ENCODE peak calls at places on chromosomes 2 and 18, in six cellular contexts. F, B, Y, N, G and V are unnamed samples.
A peak's percentile ranks its signal among the peaks of the same experiment; 100 is the strongest.

GRCh38 chr2:152594792-152595191 is 122.5 kb downstream of the PRPF40A start:
- DNase-seq in F (no peak), B (peak; percentile 55), Y (no peak), N (no peak), G (no peak), V (no peak)

GRCh38 chr2:198098918-198099317 is 294.5 kb downstream of the PLCL1 start:
- DNase-seq in F (no peak), B (peak; percentile 83), Y (no peak), N (peak; percentile 1), G (no peak), V (peak; percentile 5)

GRCh38 chr2:233386382-233387041 is 32.2 kb downstream of the DGKD start:
- DNase-seq in F (no peak), B (no peak), Y (no peak), N (no peak), G (peak; percentile 52), V (no peak)

GRCh38 chr2:127455566-127456493 is 37.6 kb downstream of the PROC start:
- DNase-seq in F (no peak), B (no peak), Y (no peak), N (peak; percentile 69), G (no peak), V (peak; percentile 63)

GRCh38 chr18:46158498-46158897 is 54.3 kb downstream of the HAUS1 start:
- DNase-seq in F (no peak), B (no peak), Y (no peak), N (peak; percentile 92), G (no peak), V (no peak)

GRCh38 chr2:74659462-74659861 is 5.4 kb downstream of the SEMA4F start:
- DNase-seq in F (no peak), B (no peak), Y (no peak), N (no peak), G (no peak), V (no peak)

GRCh38 chr2:155727097-155727906 is 605.2 kb downstream of the NR4A2 start:
- DNase-seq in F (no peak), B (no peak), Y (no peak), N (no peak), G (no peak), V (peak; percentile 24)

GRCh38 chr2:84478867-84479266 is 19.8 kb upstream of the SUCLG1 start:
- DNase-seq in F (no peak), B (no peak), Y (no peak), N (no peak), G (no peak), V (no peak)

GRCh38 chr2:140601342-140601741 is 1529.5 kb downstream of the LRP1B start:
- DNase-seq in F (no peak), B (no peak), Y (no peak), N (peak; percentile 1), G (no peak), V (no peak)

GRCh38 chr2:183390109-183390508 is 265.9 kb downstream of the NUP35 start:
- DNase-seq in F (no peak), B (no peak), Y (no peak), N (no peak), G (no peak), V (no peak)

GRCh38 chr18:43271593-43272432 is 5.5 kb downstream of the SYT4 start:
- DNase-seq in F (no peak), B (peak; percentile 47), Y (peak; percentile 33), N (peak; percentile 14), G (peak; percentile 14), V (peak; percentile 50)

GRCh38 chr2:36329746-36330145 is 25.8 kb upstream of the CRIM1 start:
- DNase-seq in F (no peak), B (no peak), Y (no peak), N (no peak), G (no peak), V (peak; percentile 20)

GRCh38 chr2:183511154-183511553 is 386.9 kb downstream of the NUP35 start:
- DNase-seq in F (no peak), B (no peak), Y (no peak), N (no peak), G (no peak), V (no peak)

GRCh38 chr2:236934656-236935055 is 151.0 kb upstream of the COPS8 start:
- DNase-seq in F (no peak), B (no peak), Y (no peak), N (no peak), G (no peak), V (no peak)

GRCh38 chr2:181586569-181587076 is 70.3 kb downstream of the CERKL start:
- DNase-seq in F (no peak), B (no peak), Y (no peak), N (no peak), G (no peak), V (peak; percentile 88)

GRCh38 chr2:215022418-215022817 is 116.0 kb downstream of the ABCA12 start:
- DNase-seq in F (no peak), B (no peak), Y (no peak), N (no peak), G (no peak), V (no peak)

GRCh38 chr2:27735263-27735904 is 36.1 kb upstream of the MRPL33 start:
- DNase-seq in F (peak; percentile 78), B (peak; percentile 45), Y (peak; percentile 94), N (peak; percentile 63), G (peak; percentile 74), V (peak; percentile 89)

GRCh38 chr18:51044928-51045587 is 15.0 kb downstream of the SMAD4 start:
- DNase-seq in F (no peak), B (no peak), Y (no peak), N (no peak), G (no peak), V (peak; percentile 26)

GRCh38 chr18:33123852-33124251 is 316.7 kb downstream of the CCDC178 start:
- DNase-seq in F (no peak), B (no peak), Y (no peak), N (no peak), G (no peak), V (peak; percentile 90)

GRCh38 chr2:213934560-213934959 is 476.3 kb upstream of the VWC2L start:
- DNase-seq in F (no peak), B (no peak), Y (peak; percentile 6), N (no peak), G (no peak), V (peak; percentile 2)

GRCh38 chr2:38095996-38096861 is 20.3 kb upstream of the CYP1B1 start:
- DNase-seq in F (no peak), B (no peak), Y (no peak), N (peak; percentile 91), G (no peak), V (peak; percentile 89)

GRCh38 chr2:187302619-187303018 is 145.4 kb downstream of the CALCRL start:
- DNase-seq in F (peak; percentile 21), B (no peak), Y (no peak), N (no peak), G (no peak), V (no peak)

GRCh38 chr2:205613970-205614559 is 68.2 kb upstream of the NRP2 start:
- DNase-seq in F (no peak), B (no peak), Y (no peak), N (no peak), G (no peak), V (no peak)

GRCh38 chr18:32138332-32138731 is 46.7 kb downstream of the RNF138 start:
- DNase-seq in F (no peak), B (no peak), Y (no peak), N (no peak), G (no peak), V (no peak)

GRCh38 chr18:23853448-23854210 is 160.9 kb upstream of the TTC39C start:
- DNase-seq in F (no peak), B (no peak), Y (no peak), N (no peak), G (no peak), V (no peak)

GRCh38 chr2:25491003-25491696 is 149.4 kb upstream of the DNMT3A start:
- DNase-seq in F (no peak), B (peak; percentile 25), Y (no peak), N (no peak), G (no peak), V (no peak)

GRCh38 chr2:196248467-196249104 is 77.2 kb upstream of the STK17B start:
- DNase-seq in F (no peak), B (no peak), Y (no peak), N (no peak), G (no peak), V (no peak)

GRCh38 chr2:101883860-101884259 is 107.9 kb upstream of the IL1R2 start:
- DNase-seq in F (no peak), B (no peak), Y (peak; percentile 58), N (no peak), G (peak; percentile 27), V (peak; percentile 49)

GRCh38 chr2:143901185-143901842 is 618.6 kb downstream of the ZEB2 start:
- DNase-seq in F (no peak), B (no peak), Y (no peak), N (no peak), G (no peak), V (no peak)

GRCh38 chr2:11773747-11774536 is 27.5 kb downstream of the LPIN1 start:
- DNase-seq in F (no peak), B (no peak), Y (no peak), N (no peak), G (no peak), V (no peak)

GRCh38 chr18:31683968-31684278 is 458 bp downstream of the B4GALT6 start:
- DNase-seq in F (no peak), B (no peak), Y (no peak), N (no peak), G (no peak), V (no peak)

GRCh38 chr2:230866704-230867561 is 2.2 kb downstream of the ITM2C start:
- DNase-seq in F (no peak), B (peak; percentile 84), Y (peak; percentile 14), N (peak; percentile 26), G (peak; percentile 77), V (peak; percentile 66)

GRCh38 chr2:144546933-144547332 is 27.0 kb upstream of the ZEB2 start:
- DNase-seq in F (no peak), B (peak; percentile 12), Y (peak; percentile 28), N (no peak), G (no peak), V (no peak)

GRCh38 chr2:10489842-10490555 is 41.9 kb upstream of the ODC1 start:
- DNase-seq in F (no peak), B (no peak), Y (no peak), N (no peak), G (no peak), V (no peak)